ENCODE peak calls at places on chromosomes 1 and 21, in ten cellular contexts. T is Right ventricle myocardium inferior; R is stimulated activated CD8-positive, alpha-beta memory T cell treated with anti-CD3 and anti-CD28 coated beads, Interleukin-2, amount 100 ng/mL, for 1 hour; V is Caco-2; B is pons; Y is hypothalamus; H is heart left ventricle; Q is IMR-90; M is mucosa of gallbladder; J is kidney epithelial cell. X is an unnamed sample.
A peak's percentile ranks its signal among the peaks of the same experiment; 100 is the strongest.

GRCh38 chr1:1989102-1989542 is 14.5 kb downstream of the CFAP74 start:
- DNase-seq in T (no peak), R (no peak), V (no peak), B (no peak), Y (peak; percentile 49), H (peak; percentile 48), Q (peak; percentile 6), M (no peak), J (no peak), X (no peak)

GRCh38 chr1:75472089-75472970 is 138.6 kb downstream of the SLC44A5 start:
- DNase-seq in T (no peak), R (no peak), V (no peak), B (no peak), Y (no peak), H (no peak), Q (no peak), M (no peak), J (no peak), X (no peak)

GRCh38 chr1:216910081-216910840 is 187.0 kb upstream of the ESRRG start:
- DNase-seq in T (no peak), R (no peak), V (no peak), B (peak; percentile 96), Y (peak; percentile 6), H (no peak), Q (peak; percentile 30), M (no peak), J (no peak), X (no peak)

GRCh38 chr1:159172599-159173291 is 1.3 kb downstream of the CADM3 start:
- DNase-seq in T (no peak), R (no peak), V (no peak), B (no peak), Y (peak; percentile 50), H (peak; percentile 23), Q (no peak), M (no peak), J (no peak), X (peak; percentile 17)

GRCh38 chr1:152036316-152037216 is at the start of gene S100A11:
- DNase-seq in T (peak; percentile 98), R (peak; percentile 49), V (peak; percentile 90), B (no peak), Y (peak; percentile 64), H (peak; percentile 92), Q (peak; percentile 82), M (peak; percentile 89), J (no peak), X (no peak)

GRCh38 chr1:2476066-2476999 is at the start of gene PLCH2:
- DNase-seq in T (no peak), R (no peak), V (no peak), B (no peak), Y (no peak), H (no peak), Q (no peak), M (no peak), J (no peak), X (no peak)

GRCh38 chr21:30486180-30486579 is 1.1 kb downstream of the KRTAP19-2 start:
- DNase-seq in T (no peak), R (no peak), V (no peak), B (no peak), Y (no peak), H (no peak), Q (no peak), M (no peak), J (no peak), X (no peak)

GRCh38 chr1:163296504-163296903 is 25.2 kb upstream of the NUF2 start:
- DNase-seq in T (no peak), R (no peak), V (no peak), B (no peak), Y (no peak), H (no peak), Q (no peak), M (no peak), J (no peak), X (no peak)

GRCh38 chr1:245700631-245701030 is 545.8 kb downstream of the KIF26B start:
- DNase-seq in T (no peak), R (no peak), V (no peak), B (no peak), Y (no peak), H (no peak), Q (no peak), M (no peak), J (no peak), X (no peak)

GRCh38 chr1:170145691-170146676 is at the start of gene NTMT2:
- DNase-seq in T (peak; percentile 63), R (no peak), V (no peak), B (no peak), Y (no peak), H (peak; percentile 64), Q (peak; percentile 8), M (no peak), J (no peak), X (no peak)

X was measured in C1 segment of cervical spinal cord.